ENCODE peak calls at places on chromosomes 13 and 19, in four cellular contexts. I is uterus, B is Peyer's patch, J is foreskin keratinocyte. F is an unnamed sample. For H3K27me3, the result is how much of the 10 kb centered on the place peaks cover.

GRCh38 chr19:13022859-13023636 is 27.8 kb downstream of the NFIX start:
- DNase-seq in I (peak), B (peak), J (peak), F (peak)

GRCh38 chr13:93753639-93754038 is 527.0 kb downstream of the GPC6 start:
- DNase-seq in I (no peak), B (no peak), J (no peak), F (no peak)

GRCh38 chr19:39126593-39127187 is 1.1 kb downstream of the PAK4 start:
- DNase-seq in I (no peak), B (peak), J (no peak), F (peak)

GRCh38 chr19:23262892-23263291 is 12.7 kb upstream of the ZNF724 start:
- DNase-seq in I (no peak), B (no peak), J (no peak), F (no peak)

GRCh38 chr13:103351035-103351828 is 285.0 kb upstream of the SLC10A2 start:
- DNase-seq in I (no peak), B (no peak), J (no peak), F (no peak)

GRCh38 chr13:111912991-111913781 is 153.8 kb upstream of the SOX1 start:
- DNase-seq in I (no peak), B (peak), J (no peak), F (peak)

GRCh38 chr19:30373593-30373992 is 1.4 kb downstream of the ZNF536 start:
- DNase-seq in I (no peak), B (no peak), J (no peak), F (no peak)

GRCh38 chr19:670609-671075 is 5.5 kb upstream of the FSTL3 start:
- DNase-seq in I (no peak), B (no peak), J (no peak), F (no peak)

GRCh38 chr19:18612772-18613588 is at the start of gene TMEM59L:
- DNase-seq in I (no peak), B (no peak), J (no peak), F (no peak)

GRCh38 chr19:38047048-38047435 is 140.0 kb downstream of the SIPA1L3 start:
- DNase-seq in I (no peak), B (no peak), J (no peak), F (no peak)

GRCh38 chr19:36547001-36547732 is 19.1 kb upstream of the ZNF260 start:
- DNase-seq in I (no peak), B (no peak), J (no peak), F (no peak)

GRCh38 chr13:26968431-26969335 is 202.9 kb downstream of the USP12 start:
- DNase-seq in I (no peak), B (peak), J (no peak), F (no peak)

GRCh38 chr13:111258637-111259036 is 61.8 kb upstream of the TEX29 start:
- DNase-seq in I (no peak), B (no peak), J (no peak), F (peak)

GRCh38 chr19:16084067-16084685 is 7.9 kb downstream of the TPM4 start:
- DNase-seq in I (no peak), B (no peak), J (no peak), F (no peak)

GRCh38 chr13:106349080-106349841 is 186.2 kb downstream of the EFNB2 start:
- DNase-seq in I (no peak), B (peak), J (peak), F (peak)

GRCh38 chr13:70527553-70527952 is 419.3 kb upstream of the KLHL1 start:
- DNase-seq in I (no peak), B (no peak), J (no peak), F (no peak)

GRCh38 chr19:54481326-54481930 is 8.3 kb upstream of the CDC42EP5 start:
- DNase-seq in I (no peak), B (no peak), J (no peak), F (no peak)

GRCh38 chr13:91882918-91883317 is 484.5 kb downstream of the GPC5 start:
- DNase-seq in I (no peak), B (no peak), J (no peak), F (no peak)

GRCh38 chr19:29943615-29944014 is 1.6 kb downstream of the URI1 start:
- DNase-seq in I (no peak), B (no peak), J (no peak), F (no peak)

GRCh38 chr19:1042689-1043511 is 3.0 kb downstream of the ABCA7 start:
- DNase-seq in I (no peak), B (peak), J (no peak), F (no peak)

GRCh38 chr19:50922316-50922853 is 11.2 kb upstream of the KLK4 start:
- DNase-seq in I (peak), B (peak), J (no peak), F (peak)

GRCh38 chr19:13985771-13986347 is 20.3 kb downstream of the RFX1 start:
- DNase-seq in I (no peak), B (no peak), J (no peak), F (no peak)

GRCh38 chr19:55720214-55720746 is 17.9 kb downstream of the NLRP9 start:
- DNase-seq in I (no peak), B (no peak), J (no peak), F (no peak)

GRCh38 chr13:113162783-113163685 is 4.6 kb downstream of the PROZ start:
- DNase-seq in I (no peak), B (no peak), J (no peak), F (no peak)

GRCh38 chr13:40668335-40668734 is 1.9 kb upstream of the FOXO1 start:
- DNase-seq in I (peak), B (peak), J (no peak), F (peak)

GRCh38 chr13:49645451-49645850 is 17.1 kb downstream of the ARL11 start:
- DNase-seq in I (no peak), B (no peak), J (no peak), F (no peak)

GRCh38 chr13:98807774-98808173 is 55.3 kb upstream of the SLC15A1 start:
- DNase-seq in I (no peak), B (no peak), J (no peak), F (no peak)

GRCh38 chr19:33022472-33023116 is 42.1 kb downstream of the RHPN2 start:
- DNase-seq in I (no peak), B (no peak), J (no peak), F (no peak)

GRCh38 chr13:30874111-30874510 is 32.0 kb upstream of the MEDAG start:
- DNase-seq in I (no peak), B (no peak), J (no peak), F (no peak)

GRCh38 chr13:53749306-53749705 is 720.7 kb downstream of the OLFM4 start:
- DNase-seq in I (no peak), B (no peak), J (no peak), F (no peak)

GRCh38 chr13:53743906-53744305 is 715.3 kb downstream of the OLFM4 start:
- DNase-seq in I (no peak), B (no peak), J (no peak), F (no peak)
- TF ChIP-seq CTCF in I (no peak), B (no peak), J (no peak), F (no peak)

DNA sequence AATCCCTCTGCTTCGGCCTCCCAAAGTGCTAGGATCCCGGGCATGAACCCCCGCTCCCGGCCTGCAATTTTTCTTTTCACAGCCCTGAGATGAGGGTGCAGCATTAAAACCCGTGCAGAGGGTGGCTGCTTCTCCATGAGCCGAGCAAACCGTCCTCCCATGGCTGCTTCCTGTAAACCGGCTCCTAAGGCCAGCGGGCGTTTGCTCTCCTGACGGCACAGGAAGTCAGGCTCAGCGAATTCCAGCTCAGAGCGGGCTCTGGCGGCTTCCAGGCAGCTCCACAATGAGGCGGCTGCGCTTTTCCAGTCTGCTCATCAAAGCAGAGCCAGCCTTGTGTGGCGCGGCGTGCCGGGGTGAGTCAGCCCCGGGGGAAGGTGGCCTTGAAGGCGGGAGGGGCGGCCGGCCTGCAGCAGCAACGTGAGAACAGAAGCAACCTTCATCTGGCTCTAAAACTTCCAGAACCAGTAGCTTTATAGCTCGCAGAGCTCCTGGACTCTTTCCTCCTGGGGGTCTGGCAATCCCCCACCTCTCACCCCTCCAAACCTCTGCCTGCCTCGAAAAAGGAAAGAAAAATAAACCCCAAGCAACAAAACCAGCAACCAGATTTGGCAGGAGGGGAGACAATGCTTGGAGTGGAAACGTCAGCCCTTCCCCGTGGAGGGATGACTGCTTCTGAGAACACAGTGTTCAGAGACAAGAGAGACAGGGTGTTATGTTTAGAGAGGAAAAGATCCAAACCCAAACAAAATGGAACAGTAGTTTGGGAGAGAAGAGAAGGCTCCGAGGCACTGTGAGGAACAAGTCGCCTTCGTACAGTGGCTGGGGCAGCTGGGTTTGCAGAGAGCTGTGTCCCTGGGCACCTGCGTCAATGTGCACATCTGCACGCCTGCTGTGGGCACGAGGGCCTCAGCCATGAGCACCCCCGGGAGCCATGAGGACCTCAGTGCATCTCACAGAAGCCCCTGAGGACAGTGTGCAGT is 67.8 kb downstream of the GADD45B start:
- DNase-seq in I (peak), B (peak), J (peak), F (peak)
- H3K27ac ChIP-seq in I (peak), B (peak), J (no peak), F (peak)

DNA sequence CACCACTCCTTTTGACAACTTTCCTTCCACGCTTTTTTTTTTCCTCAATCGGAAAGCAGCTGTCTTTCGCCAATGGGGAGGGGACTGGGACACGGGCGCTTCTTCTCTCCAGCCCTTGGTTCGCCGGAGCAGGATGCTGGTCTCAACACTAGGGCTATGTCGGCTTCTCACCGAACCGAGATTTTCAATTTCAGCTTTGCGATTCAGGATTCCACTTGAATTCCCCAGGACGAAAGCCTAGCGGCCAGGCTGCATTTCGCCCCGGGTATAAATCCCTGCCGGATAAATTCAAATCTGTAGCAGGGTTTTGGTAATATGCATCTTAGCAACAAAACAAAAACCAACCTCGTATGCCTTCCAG is 7.9 kb downstream of the POU4F1 start:
- DNase-seq in I (no peak), B (no peak), J (no peak), F (no peak)
- H3K27me3 ChIP-seq in I (half or more), B (under half), J (half or more), F (under half)

GRCh38 chr13:24148414-24149305 is 11.9 kb upstream of the SPATA13 start:
- DNase-seq in I (no peak), B (peak), J (peak), F (peak)
- TF ChIP-seq CTCF in I (peak), B (no peak), J (peak), F (no peak)

DNA sequence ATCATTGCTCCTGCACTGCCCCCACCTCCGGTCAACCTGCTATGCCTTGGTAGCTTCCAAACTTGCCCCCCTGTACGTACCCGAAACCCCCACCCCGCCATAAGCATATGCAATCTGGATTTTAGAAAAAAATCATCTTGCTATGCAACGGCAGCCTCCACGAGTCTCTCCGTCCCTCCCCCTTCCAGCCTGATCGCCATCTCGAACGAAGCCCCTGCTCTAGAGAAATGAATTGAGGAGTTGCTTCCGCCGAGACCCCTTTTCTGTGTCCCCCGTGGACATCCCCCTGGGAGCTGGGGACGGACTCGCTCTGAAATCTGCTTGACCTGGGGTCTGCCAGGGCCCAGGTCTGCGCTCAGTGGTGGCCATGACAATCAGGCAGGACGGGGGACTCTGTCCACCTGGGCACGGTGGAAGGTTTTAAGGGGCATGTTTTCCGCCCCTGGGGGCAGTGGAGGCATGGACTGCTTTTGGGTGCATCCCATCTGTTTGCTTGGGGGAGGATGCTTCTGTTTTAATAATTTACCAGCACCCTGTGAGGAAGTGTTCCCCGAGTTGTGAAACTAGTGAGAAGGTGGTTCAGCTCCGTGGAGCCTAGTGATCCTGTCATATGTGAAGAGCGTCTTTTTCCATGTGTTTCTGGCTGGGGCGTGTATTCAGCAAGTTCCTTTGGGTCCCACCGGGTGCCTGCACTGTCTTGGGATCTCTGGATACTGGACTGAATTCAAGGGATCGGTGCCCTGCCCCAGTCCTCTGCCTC is 1.0 kb downstream of the KDM4B start:
- DNase-seq in I (no peak), B (no peak), J (no peak), F (no peak)
- H3K27ac ChIP-seq in I (peak), B (peak), J (no peak), F (peak)

F was measured in lung.